ENCODE peak calls at places on chromosomes 11 and 22, in four cellular contexts. Z, O, P and D are unnamed samples.

GRCh38 chr11:121240650-121241299 is 51.8 kb upstream of the SC5D start:
- DNase-seq in Z (peak), O (no peak), P (no peak), D (no peak)

GRCh38 chr11:1139441-1140066 is 18.2 kb upstream of the MUC5AC start:
- DNase-seq in Z (no peak), O (no peak), P (no peak), D (no peak)

GRCh38 chr11:134579709-134580634 is 167.9 kb upstream of the B3GAT1 start:
- DNase-seq in Z (no peak), O (no peak), P (no peak), D (no peak)

GRCh38 chr22:37625737-37626136 is 13.7 kb upstream of the SH3BP1 start:
- DNase-seq in Z (no peak), O (no peak), P (no peak), D (no peak)

GRCh38 chr11:123409456-123409801 is 20.6 kb upstream of the GRAMD1B start:
- DNase-seq in Z (no peak), O (no peak), P (no peak), D (no peak)

GRCh38 chr11:57340228-57340627 is 2.1 kb downstream of the P2RX3 start:
- DNase-seq in Z (no peak), O (no peak), P (no peak), D (no peak)

GRCh38 chr11:93521086-93521485 is 22.1 kb downstream of the SMCO4 start:
- DNase-seq in Z (no peak), O (no peak), P (no peak), D (no peak)

GRCh38 chr11:46277623-46278386 is at the start of gene CREB3L1:
- DNase-seq in Z (no peak), O (no peak), P (no peak), D (no peak)

GRCh38 chr22:48659393-48659792 is 1168.3 kb downstream of the BRD1 start:
- DNase-seq in Z (no peak), O (no peak), P (no peak), D (no peak)

GRCh38 chr11:35914824-35915223 is 29.0 kb upstream of the LDLRAD3 start:
- DNase-seq in Z (no peak), O (no peak), P (no peak), D (no peak)

GRCh38 chr11:84247129-84247528 is 961.0 kb upstream of the CCDC90B start:
- DNase-seq in Z (no peak), O (no peak), P (no peak), D (no peak)

GRCh38 chr11:64620286-64620962 is 29.4 kb downstream of the SLC22A12 start:
- DNase-seq in Z (no peak), O (no peak), P (no peak), D (peak)

GRCh38 chr11:119363081-119363861 is 16.8 kb upstream of the MFRP start:
- DNase-seq in Z (no peak), O (no peak), P (no peak), D (no peak)

GRCh38 chr11:10432971-10433370 is 22.1 kb upstream of the AMPD3 start:
- DNase-seq in Z (no peak), O (no peak), P (no peak), D (no peak)

GRCh38 chr11:109796253-109796652 is 296.9 kb upstream of the ZC3H12C start:
- DNase-seq in Z (no peak), O (no peak), P (no peak), D (no peak)

GRCh38 chr22:23789121-23789520 is 2.4 kb downstream of the SMARCB1 start:
- DNase-seq in Z (no peak), O (no peak), P (no peak), D (no peak)

GRCh38 chr11:5476184-5476819 is 12.2 kb upstream of the OR52D1 start:
- DNase-seq in Z (peak), O (no peak), P (peak), D (no peak)

GRCh38 chr11:11279956-11280689 is 72.9 kb downstream of the CSNK2A3 start:
- DNase-seq in Z (no peak), O (no peak), P (no peak), D (no peak)

GRCh38 chr11:57484141-57484710 is 23.9 kb downstream of the RTN4RL2 start:
- DNase-seq in Z (no peak), O (no peak), P (no peak), D (no peak)

GRCh38 chr11:131909426-131910200 is 539.2 kb downstream of the NTM start:
- DNase-seq in Z (no peak), O (no peak), P (no peak), D (no peak)

GRCh38 chr22:46596032-46596441 is 24.1 kb upstream of the GRAMD4 start:
- DNase-seq in Z (peak), O (no peak), P (peak), D (no peak)

GRCh38 chr22:40982482-40983385 is 31.6 kb downstream of the RBX1 start:
- DNase-seq in Z (no peak), O (no peak), P (no peak), D (no peak)

GRCh38 chr11:32861850-32862577 is 30.6 kb upstream of the QSER1 start:
- DNase-seq in Z (no peak), O (no peak), P (no peak), D (no peak)

GRCh38 chr22:47610766-47611165 is 848.3 kb downstream of the TBC1D22A start:
- DNase-seq in Z (no peak), O (no peak), P (no peak), D (no peak)

GRCh38 chr11:26583550-26583949 is 11.5 kb upstream of the MUC15 start:
- DNase-seq in Z (no peak), O (no peak), P (no peak), D (no peak)

GRCh38 chr11:44846852-44847251 is 103.8 kb downstream of the TP53I11 start:
- DNase-seq in Z (no peak), O (no peak), P (no peak), D (no peak)

GRCh38 chr11:30489513-30489912 is 96.6 kb downstream of the MPPED2 start:
- DNase-seq in Z (no peak), O (no peak), P (no peak), D (no peak)

GRCh38 chr11:120064341-120064740 is 73.6 kb downstream of the TRIM29 start:
- DNase-seq in Z (no peak), O (no peak), P (no peak), D (no peak)

GRCh38 chr11:65927904-65928397 is 8.7 kb downstream of the DRAP1 start:
- DNase-seq in Z (no peak), O (no peak), P (no peak), D (no peak)

GRCh38 chr11:20962581-20962980 is 293.2 kb downstream of the NELL1 start:
- DNase-seq in Z (no peak), O (no peak), P (no peak), D (no peak)

GRCh38 chr11:119093666-119093950 is 8.0 kb downstream of the DPAGT1 start:
- DNase-seq in Z (no peak), O (no peak), P (no peak), D (no peak)